ENCODE peak calls at places on chromosomes 12 and 14, in five cellular contexts. Z, I, M, R and W are unnamed samples.

GRCh38 chr14:69719501-69719951 is 47.4 kb upstream of the SRSF5 start:
- DNase-seq in Z (peak), M (no peak), R (no peak), I (peak), W (no peak)

GRCh38 chr14:38107216-38107631 is 100.5 kb upstream of the SSTR1 start:
- DNase-seq in R (no peak), Z (no peak), M (no peak), I (peak), W (no peak)

GRCh38 chr14:63328787-63329737 is 10.3 kb upstream of the GPHB5 start:
- DNase-seq in Z (no peak), I (no peak), M (no peak), R (no peak), W (no peak)

GRCh38 chr12:27555928-27556778 is 32.1 kb downstream of the PPFIBP1 start:
- DNase-seq in M (no peak), I (no peak), R (no peak), Z (peak), W (no peak)

GRCh38 chr14:99590746-99591555 is 13.1 kb downstream of the CCDC85C start:
- DNase-seq in M (no peak), Z (peak), R (no peak), I (peak), W (no peak)

GRCh38 chr14:21536395-21537087 is 10.4 kb upstream of the SALL2 start:
- DNase-seq in R (no peak), Z (no peak), M (no peak), I (no peak), W (no peak)

GRCh38 chr14:69868363-69868963 is 10.8 kb upstream of the SMOC1 start:
- DNase-seq in I (no peak), M (no peak), R (no peak), Z (no peak), W (no peak)

GRCh38 chr12:13798162-13798561 is 183.2 kb downstream of the GRIN2B start:
- DNase-seq in I (no peak), R (no peak), M (no peak), Z (no peak), W (no peak)

GRCh38 chr12:67754933-67755697 is 106.6 kb downstream of the DYRK2 start:
- DNase-seq in M (no peak), R (no peak), Z (no peak), I (no peak), W (no peak)

GRCh38 chr14:69997849-69998248 is 118.6 kb downstream of the SMOC1 start:
- DNase-seq in I (peak), M (peak), R (peak), Z (peak), W (no peak)

GRCh38 chr12:123069436-123070266 is 81.2 kb downstream of the PITPNM2 start:
- DNase-seq in Z (no peak), M (peak), I (no peak), R (no peak), W (no peak)
- TF ChIP-seq POLR2A in Z (no peak), M (no peak), I (no peak), R (no peak), W (no peak)

DNA sequence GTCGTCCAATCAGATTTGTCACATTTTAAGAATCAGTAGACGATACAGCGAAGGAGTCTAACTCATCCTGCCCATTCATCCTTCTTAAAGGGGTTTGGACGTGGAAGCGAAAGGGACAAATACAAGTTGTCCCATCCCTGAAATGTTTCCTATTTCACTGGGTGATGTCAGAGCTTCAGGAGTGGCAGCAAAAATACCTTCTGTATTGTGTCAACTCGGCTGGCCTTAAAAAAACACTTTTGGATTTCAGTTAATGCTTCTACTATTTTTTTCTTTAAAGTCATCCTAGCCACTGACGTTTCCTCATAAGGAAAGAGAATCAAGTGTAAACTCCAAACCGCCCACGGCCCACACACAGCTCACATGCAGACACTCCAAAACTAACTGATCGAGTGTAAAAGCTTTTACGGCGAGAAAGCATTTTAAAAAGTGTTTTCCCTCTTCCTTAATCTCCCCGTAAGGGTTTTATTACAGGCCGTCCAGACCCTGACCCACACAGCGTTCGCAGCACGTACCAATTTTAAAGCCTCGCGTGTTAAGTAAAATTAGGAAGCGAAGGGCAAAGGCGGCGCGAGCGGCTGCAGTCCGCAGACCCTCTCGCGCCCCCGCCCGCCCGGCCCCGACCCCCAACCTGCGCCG is 593 bp downstream of the CFL2 start:
- DNase-seq in I (peak), R (peak), M (no peak), Z (peak), W (no peak)
- TF ChIP-seq POLR2A in I (peak), R (no peak), M (no peak), Z (no peak), W (peak)

GRCh38 chr12:64403708-64404469 is at the start of gene XPOT:
- DNase-seq in M (peak), R (peak), I (peak), Z (peak), W (peak)
- TF ChIP-seq POLR2A in M (no peak), R (peak), I (peak), Z (peak), W (peak)

GRCh38 chr14:90522585-90523191 is 125.9 kb downstream of the CALM1 start:
- DNase-seq in I (no peak), Z (no peak), R (no peak), M (peak), W (no peak)
- TF ChIP-seq POLR2A in I (no peak), Z (no peak), R (no peak), M (no peak), W (no peak)

GRCh38 chr12:6532051-6532926 is 2.0 kb upstream of the GAPDH start:
- DNase-seq in Z (peak), I (peak), R (peak), M (peak), W (peak)
- TF ChIP-seq POLR2A in Z (no peak), I (peak), R (peak), M (no peak), W (peak)

GRCh38 chr12:51270067-51270846 is at the start of gene SMAGP:
- DNase-seq in M (peak), R (peak), Z (peak), I (peak), W (peak)
- TF ChIP-seq POLR2A in M (no peak), R (peak), Z (no peak), I (peak), W (no peak)

GRCh38 chr14:35159742-35160409 is 37.5 kb downstream of the PRORP start:
- DNase-seq in R (peak), I (peak), Z (peak), M (no peak), W (no peak)
- TF ChIP-seq POLR2A in R (no peak), I (no peak), Z (no peak), M (no peak), W (no peak)

GRCh38 chr12:56751712-56752598 is at the start of gene PRIM1:
- DNase-seq in I (peak), M (peak), R (peak), Z (peak), W (peak)
- TF ChIP-seq POLR2A in I (no peak), M (no peak), R (peak), Z (peak), W (peak)

GRCh38 chr12:56636118-56636674 is 6.1 kb upstream of the BAZ2A start:
- DNase-seq in M (peak), I (peak), Z (peak), R (peak), W (no peak)
- TF ChIP-seq POLR2A in M (peak), I (peak), Z (peak), R (peak), W (no peak)

DNA sequence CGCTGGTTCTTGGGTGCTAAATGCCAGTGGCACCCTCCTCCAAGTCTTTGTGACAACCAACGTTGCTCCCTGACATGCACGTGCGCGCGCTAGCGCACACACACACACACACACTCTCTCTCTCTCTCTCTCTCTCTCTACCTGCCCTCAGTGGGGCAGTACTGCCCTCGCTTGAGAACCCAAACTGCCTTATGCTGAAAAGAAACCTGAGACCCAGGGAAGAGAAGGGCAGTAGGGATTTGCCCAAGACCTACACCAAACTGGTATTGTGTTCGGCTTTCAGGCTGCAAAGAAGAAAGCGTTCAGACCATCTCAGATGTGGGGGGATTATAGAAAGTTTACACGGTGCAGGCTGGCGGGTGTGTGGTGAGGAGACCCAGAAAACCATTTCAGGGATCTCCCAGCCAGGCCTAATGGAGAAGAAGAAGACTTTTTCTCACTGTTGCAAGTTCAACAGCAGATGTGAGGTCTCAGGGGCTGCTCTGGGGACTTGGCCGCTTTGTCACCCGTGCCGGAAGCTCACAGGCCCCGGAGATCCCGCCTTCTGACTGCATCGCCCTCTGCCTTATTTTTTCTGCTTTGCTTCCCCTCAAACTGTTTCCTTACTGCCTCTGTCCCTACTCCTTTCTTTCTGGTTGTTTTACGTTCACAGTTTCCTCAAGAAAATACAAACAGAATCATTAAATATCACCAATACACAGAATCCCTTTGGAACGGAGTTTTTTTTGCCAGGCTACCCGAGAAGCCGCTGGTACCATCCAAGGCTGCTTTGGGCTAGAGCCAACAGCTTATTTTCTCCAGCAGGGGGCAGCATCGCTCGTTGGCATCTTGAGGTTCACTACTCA is 82.4 kb downstream of the PPM1A start:
- DNase-seq in Z (peak), I (peak), M (peak), R (peak), W (peak)
- TF ChIP-seq POLR2A in Z (no peak), I (no peak), M (no peak), R (no peak), W (no peak)